ENCODE peak calls at places on chromosomes 11 and 22, in six cellular contexts. J is Caco-2; T is upper lobe of right lung; Y is cardiac muscle cell; L is CD8-positive, alpha-beta T cell; W is spleen. V is an unnamed sample.
A peak's percentile ranks its signal among the peaks of the same experiment; 100 is the strongest.

GRCh38 chr11:92298238-92298565 is 73.6 kb downstream of the FAT3 start:
- DNase-seq in Y (no peak), T (no peak), L (no peak), J (no peak), W (no peak), V (no peak)

GRCh38 chr11:94183886-94184264 is 55.2 kb downstream of the PANX1 start:
- DNase-seq in L (peak; percentile 14), W (no peak), Y (peak; percentile 80), J (peak; percentile 81), T (peak; percentile 74), V (peak; percentile 71)

GRCh38 chr11:47183969-47184368 is 2.3 kb downstream of the PACSIN3 start:
- DNase-seq in Y (no peak), J (no peak), L (no peak), T (no peak), W (no peak), V (no peak)

GRCh38 chr11:29300441-29300840 is 716.4 kb downstream of the KCNA4 start:
- DNase-seq in W (no peak), L (no peak), T (no peak), J (no peak), Y (peak; percentile 60), V (no peak)

GRCh38 chr22:22180738-22181514 is 63.7 kb upstream of the VPREB1 start:
- DNase-seq in W (no peak), L (no peak), J (no peak), Y (no peak), T (no peak), V (no peak)

GRCh38 chr22:18078329-18079041 is 695 bp downstream of the PEX26 start:
- DNase-seq in T (peak; percentile 77), Y (peak; percentile 22), W (peak; percentile 92), L (peak; percentile 35), J (peak; percentile 40), V (peak; percentile 29)

GRCh38 chr22:27866136-27867091 is 52.6 kb downstream of the PITPNB start:
- DNase-seq in W (no peak), T (no peak), J (no peak), Y (peak; percentile 90), L (no peak), V (no peak)

GRCh38 chr11:723120-723883 is 17.3 kb downstream of the EPS8L2 start:
- DNase-seq in T (no peak), Y (peak; percentile 68), L (peak; percentile 55), J (no peak), W (no peak), V (peak; percentile 38)

GRCh38 chr11:83033972-83034672 is 37.6 kb downstream of the RAB30 start:
- DNase-seq in W (no peak), L (no peak), Y (peak; percentile 78), J (no peak), T (no peak), V (peak; percentile 81)

GRCh38 chr11:66337103-66337899 is 1.1 kb upstream of the RIN1 start:
- DNase-seq in J (no peak), W (peak; percentile 74), T (peak; percentile 63), Y (no peak), L (no peak), V (peak; percentile 86)

GRCh38 chr11:76185931-76186401 is 20.3 kb downstream of the WNT11 start:
- DNase-seq in J (no peak), T (peak; percentile 75), Y (peak; percentile 74), W (no peak), L (no peak), V (peak; percentile 92)

GRCh38 chr22:19559324-19559811 is 35.2 kb upstream of the CLDN5 start:
- DNase-seq in W (no peak), L (no peak), Y (no peak), T (no peak), J (no peak), V (no peak)

GRCh38 chr11:87306260-87306861 is 268.6 kb downstream of the TMEM135 start:
- DNase-seq in W (no peak), Y (no peak), T (no peak), J (no peak), L (no peak), V (no peak)

GRCh38 chr11:40293655-40294342 is 1165.7 kb downstream of the LRRC4C start:
- DNase-seq in J (peak; percentile 63), Y (peak; percentile 90), W (no peak), L (no peak), T (peak; percentile 75), V (peak; percentile 27)

GRCh38 chr11:9274499-9275228 is 9.5 kb upstream of the DENND5A start:
- DNase-seq in Y (peak; percentile 35), J (no peak), L (no peak), W (no peak), T (no peak), V (no peak)

GRCh38 chr11:77140231-77140959 is 12.3 kb downstream of the MYO7A start:
- DNase-seq in J (no peak), Y (peak; percentile 92), L (no peak), W (no peak), T (no peak), V (peak; percentile 54)

GRCh38 chr11:15883349-15883961 is 472.9 kb downstream of the SOX6 start:
- DNase-seq in Y (peak; percentile 62), J (no peak), T (no peak), L (no peak), W (no peak), V (no peak)

GRCh38 chr11:19597876-19598275 is 114.8 kb upstream of the NAV2 start:
- DNase-seq in L (no peak), W (no peak), Y (no peak), T (no peak), J (no peak), V (no peak)

GRCh38 chr22:50306753-50307749 is at the start of gene PLXNB2:
- DNase-seq in J (peak; percentile 73), Y (peak; percentile 91), L (peak; percentile 33), W (no peak), T (peak; percentile 92), V (peak; percentile 83)

GRCh38 chr11:14644396-14645246 is 1.0 kb downstream of the PDE3B start:
- DNase-seq in Y (peak; percentile 41), L (peak; percentile 54), T (peak; percentile 76), W (peak; percentile 92), J (peak; percentile 49), V (peak; percentile 32)

GRCh38 chr11:92322225-92322624 is 97.6 kb downstream of the FAT3 start:
- DNase-seq in J (no peak), T (no peak), Y (no peak), W (no peak), L (no peak), V (no peak)

GRCh38 chr11:22347857-22348496 is 9.8 kb downstream of the SLC17A6 start:
- DNase-seq in T (no peak), J (no peak), L (no peak), W (no peak), Y (no peak), V (no peak)

GRCh38 chr22:40723396-40723933 is 44.2 kb downstream of the MCHR1 start:
- DNase-seq in T (no peak), W (no peak), L (no peak), J (no peak), Y (no peak), V (no peak)
- TF ChIP-seq CTCF in T (no peak), W (no peak), L (no peak), J (no peak), Y (no peak), V (no peak)

GRCh38 chr22:49091451-49091850 is 736.2 kb downstream of the BRD1 start:
- DNase-seq in J (no peak), L (no peak), W (peak; percentile 45), Y (no peak), T (no peak), V (no peak)
- H3K9me3 ChIP-seq in J (no peaks in the 10 kb centered on the region), L (no peaks in the 10 kb centered on the region), W (no peaks in the 10 kb centered on the region), Y (no peaks in the 10 kb centered on the region), T (no peaks in the 10 kb centered on the region), V (no peaks in the 10 kb centered on the region)

GRCh38 chr11:128694618-128695481 is 978 bp downstream of the FLI1 start:
- DNase-seq in Y (no peak), T (peak; percentile 78), L (peak; percentile 33), W (peak; percentile 95), J (no peak), V (no peak)
- H3K27me3 ChIP-seq in Y (peaks cover 100% of the 10 kb centered on the region), T (no peaks in the 10 kb centered on the region), L (no peaks in the 10 kb centered on the region), W (no peaks in the 10 kb centered on the region), J (no peaks in the 10 kb centered on the region), V (peaks cover 97% of the 10 kb centered on the region)

DNA sequence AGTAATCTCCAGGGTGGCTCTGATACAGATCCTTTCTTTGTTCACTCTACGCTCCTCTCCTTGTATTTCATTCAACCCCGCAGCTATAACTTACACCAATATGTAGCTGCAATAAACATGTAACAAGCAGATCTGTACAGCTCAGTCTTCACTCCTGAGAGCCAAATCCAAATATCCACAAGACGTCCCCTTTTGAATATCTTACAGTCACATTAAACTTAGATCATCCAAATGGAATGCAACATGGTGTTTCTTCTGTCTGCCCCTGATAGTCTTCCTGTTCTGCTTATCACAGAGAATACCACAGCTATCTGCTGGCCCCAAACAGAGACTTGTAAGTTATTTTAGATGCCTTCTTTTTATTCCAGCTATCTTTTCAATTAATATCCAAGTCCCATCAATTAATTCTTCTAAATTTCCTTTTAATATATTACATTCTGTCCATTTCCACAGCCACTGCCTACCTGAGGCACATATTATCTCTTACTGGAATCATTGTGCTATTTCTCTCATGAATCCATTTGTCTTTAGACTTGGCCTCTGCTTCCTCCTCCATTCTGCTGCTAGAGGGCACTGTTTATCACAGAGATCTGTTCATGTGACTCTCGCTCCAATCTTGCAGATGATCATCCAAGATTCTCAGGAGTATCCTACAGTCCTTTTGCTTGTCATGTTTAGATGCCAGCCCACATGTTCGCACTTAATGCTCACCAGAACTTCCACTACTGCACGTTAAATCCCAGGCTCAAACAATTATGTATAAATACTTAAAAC is 908.6 kb downstream of the NTM start:
- DNase-seq in J (no peak), W (no peak), T (no peak), Y (peak; percentile 38), L (no peak), V (peak; percentile 37)
- TF ChIP-seq CTCF in J (no peak), W (no peak), T (peak; percentile 42), Y (peak; percentile 38), L (no peak), V (peak; percentile 65)

GRCh38 chr22:47342446-47342845 is 580.0 kb downstream of the TBC1D22A start:
- DNase-seq in L (no peak), Y (no peak), J (no peak), T (no peak), W (no peak), V (no peak)
- H3K9me3 ChIP-seq in L (no peaks in the 10 kb centered on the region), Y (no peaks in the 10 kb centered on the region), J (no peaks in the 10 kb centered on the region), T (no peaks in the 10 kb centered on the region), W (no peaks in the 10 kb centered on the region), V (no peaks in the 10 kb centered on the region)

GRCh38 chr11:70073881-70074371 is 4.2 kb upstream of the ANO1 start:
- DNase-seq in T (peak; percentile 33), J (peak; percentile 27), L (no peak), W (peak; percentile 56), Y (peak; percentile 51), V (peak; percentile 0)
- H3K27me3 ChIP-seq in T (peaks cover 48% of the 10 kb centered on the region), J (peaks cover 2% of the 10 kb centered on the region), L (peaks cover 3% of the 10 kb centered on the region), W (peaks cover 16% of the 10 kb centered on the region), Y (peaks cover 82% of the 10 kb centered on the region), V (peaks cover 4% of the 10 kb centered on the region)